ENCODE peak calls at places on chromosomes 7 and 10, in six cellular contexts. S is IMR-90; Z is coronary artery; W is stimulated activated CD4-positive, alpha-beta T cell treated with anti-CD3 and anti-CD28 coated beads, Interleukin-2, amount 100 ng/mL, for 48 hours; E is lung; D is RPMI8226. K is an unnamed sample.

GRCh38 chr10:5648494-5649457 is 17.6 kb downstream of the ASB13 start:
- DNase-seq in S (no peak), Z (peak; percentile 68), W (no peak), E (no peak), D (peak; percentile 33), K (peak; percentile 65)

GRCh38 chr7:76272872-76273271 is 29.6 kb upstream of the HSPB1 start:
- DNase-seq in S (no peak), Z (no peak), W (no peak), E (no peak), D (no peak), K (no peak)

GRCh38 chr7:28626629-28627262 is 214.4 kb downstream of the CREB5 start:
- DNase-seq in S (peak; percentile 36), Z (no peak), W (peak; percentile 9), E (no peak), D (peak; percentile 46), K (no peak)

GRCh38 chr10:21042536-21042935 is 145.4 kb upstream of the NEBL start:
- DNase-seq in S (no peak), Z (no peak), W (no peak), E (no peak), D (no peak), K (no peak)

GRCh38 chr7:48182736-48183369 is 11.6 kb downstream of the ABCA13 start:
- DNase-seq in S (peak; percentile 70), Z (no peak), W (no peak), E (no peak), D (no peak), K (no peak)

GRCh38 chr10:125951290-125951689 is 54.9 kb downstream of the FANK1 start:
- DNase-seq in S (no peak), Z (no peak), W (no peak), E (no peak), D (no peak), K (no peak)

GRCh38 chr7:15485431-15485830 is 76.4 kb downstream of the AGMO start:
- DNase-seq in S (no peak), Z (no peak), W (no peak), E (no peak), D (no peak), K (no peak)

GRCh38 chr7:134174797-134175261 is 47.7 kb downstream of the LRGUK start:
- DNase-seq in S (peak; percentile 91), Z (no peak), W (no peak), E (no peak), D (peak; percentile 32), K (no peak)

GRCh38 chr10:94042001-94042813 is 48.5 kb downstream of the PLCE1 start:
- DNase-seq in S (peak; percentile 79), Z (no peak), W (no peak), E (no peak), D (no peak), K (no peak)

GRCh38 chr10:100020161-100020882 is 10.6 kb upstream of the DNMBP start:
- DNase-seq in S (no peak), Z (no peak), W (no peak), E (no peak), D (no peak), K (no peak)

GRCh38 chr10:77165445-77166316 is 471.9 kb downstream of the KCNMA1 start:
- DNase-seq in S (peak; percentile 71), Z (no peak), W (peak; percentile 26), E (peak; percentile 42), D (peak; percentile 32), K (no peak)

GRCh38 chr10:62726142-62726541 is 78.4 kb upstream of the ADO start:
- DNase-seq in S (no peak), Z (no peak), W (peak; percentile 48), E (no peak), D (no peak), K (no peak)

GRCh38 chr7:78787854-78788253 is 665.6 kb downstream of the MAGI2 start:
- DNase-seq in S (no peak), Z (no peak), W (no peak), E (no peak), D (no peak), K (no peak)

GRCh38 chr10:77210645-77211044 is 427.0 kb downstream of the KCNMA1 start:
- DNase-seq in S (no peak), Z (no peak), W (no peak), E (no peak), D (no peak), K (no peak)

GRCh38 chr10:17544465-17544864 is 72.7 kb downstream of the HACD1 start:
- DNase-seq in S (peak; percentile 32), Z (no peak), W (no peak), E (no peak), D (no peak), K (no peak)

GRCh38 chr7:155913719-155914118 is 101.5 kb upstream of the SHH start:
- DNase-seq in S (no peak), Z (no peak), W (no peak), E (no peak), D (no peak), K (no peak)

GRCh38 chr7:4702961-4703512 is 20.9 kb downstream of the FOXK1 start:
- DNase-seq in S (no peak), Z (no peak), W (no peak), E (no peak), D (no peak), K (no peak)

GRCh38 chr10:97600616-97601015 is 11.1 kb downstream of the C10orf62 start:
- DNase-seq in S (no peak), Z (no peak), W (no peak), E (no peak), D (no peak), K (no peak)

GRCh38 chr7:47183896-47184629 is 397.8 kb downstream of the TNS3 start:
- DNase-seq in S (no peak), Z (no peak), W (no peak), E (no peak), D (no peak), K (no peak)

GRCh38 chr7:212754-213153 is 20.4 kb downstream of the FAM20C start:
- DNase-seq in S (no peak), Z (no peak), W (no peak), E (no peak), D (no peak), K (no peak)

GRCh38 chr10:47444047-47444446 is 39.9 kb downstream of the ANXA8 start:
- DNase-seq in S (no peak), Z (no peak), W (no peak), E (no peak), D (no peak), K (no peak)

GRCh38 chr10:112471878-112472487 is 25.0 kb downstream of the VTI1A start:
- DNase-seq in S (peak; percentile 68), Z (no peak), W (no peak), E (no peak), D (no peak), K (no peak)

GRCh38 chr10:71718165-71718678 is 1.4 kb downstream of the C10orf105 start:
- DNase-seq in S (no peak), Z (no peak), W (no peak), E (no peak), D (no peak), K (no peak)

GRCh38 chr10:132570771-132571564 is 33.4 kb downstream of the INPP5A start:
- DNase-seq in S (no peak), Z (no peak), W (no peak), E (no peak), D (peak; percentile 84), K (no peak)

GRCh38 chr7:151699147-151699546 is 177.8 kb downstream of the PRKAG2 start:
- DNase-seq in S (peak; percentile 97), Z (no peak), W (no peak), E (no peak), D (no peak), K (no peak)

GRCh38 chr10:44878704-44879530 is 32.2 kb upstream of the TMEM72 start:
- DNase-seq in S (peak; percentile 82), Z (peak; percentile 89), W (peak; percentile 64), E (peak; percentile 87), D (no peak), K (peak; percentile 94)

GRCh38 chr10:84224411-84225028 is 824 bp downstream of the LRIT2 start:
- DNase-seq in S (no peak), Z (no peak), W (no peak), E (no peak), D (peak; percentile 12), K (peak; percentile 26)

GRCh38 chr10:130169136-130169888 is 33.1 kb downstream of the GLRX3 start:
- DNase-seq in S (peak; percentile 11), Z (no peak), W (no peak), E (no peak), D (no peak), K (no peak)

GRCh38 chr10:1382711-1383110 is 326.5 kb downstream of the WDR37 start:
- DNase-seq in S (no peak), Z (no peak), W (no peak), E (no peak), D (no peak), K (no peak)

GRCh38 chr10:88672041-88672440 is 7.8 kb downstream of the LIPF start:
- DNase-seq in S (peak; percentile 75), Z (no peak), W (no peak), E (no peak), D (no peak), K (no peak)

GRCh38 chr10:66162560-66163143 is 763.2 kb upstream of the LRRTM3 start:
- DNase-seq in S (no peak), Z (no peak), W (no peak), E (no peak), D (no peak), K (no peak)

GRCh38 chr7:148773344-148773743 is 74.6 kb downstream of the CUL1 start:
- DNase-seq in S (no peak), Z (no peak), W (no peak), E (no peak), D (no peak), K (no peak)

GRCh38 chr7:154677454-154677853 is 325.5 kb downstream of the PAXIP1 start:
- DNase-seq in S (no peak), Z (no peak), W (no peak), E (no peak), D (no peak), K (no peak)

GRCh38 chr10:11878776-11879175 is 55.6 kb downstream of the PROSER2 start:
- DNase-seq in S (no peak), Z (no peak), W (no peak), E (no peak), D (no peak), K (no peak)

GRCh38 chr10:88293073-88293472 is 290.0 kb downstream of the RNLS start:
- DNase-seq in S (peak; percentile 29), Z (no peak), W (no peak), E (no peak), D (no peak), K (no peak)

GRCh38 chr10:129760416-129760815 is 203.7 kb downstream of the EBF3 start:
- DNase-seq in S (no peak), Z (peak; percentile 45), W (no peak), E (no peak), D (no peak), K (peak; percentile 24)

GRCh38 chr7:7810826-7811225 is 92.4 kb upstream of the RPA3 start:
- DNase-seq in S (no peak), Z (no peak), W (no peak), E (no peak), D (no peak), K (no peak)

K was measured in cardiac septum.